ENCODE peak calls at places on chromosomes 3 and 15, in five cellular contexts. G is HCT116, Q is SK-N-SH, S is K562, D is A549. U is an unnamed sample. For H3K4me1, the result is how much of the 10 kb centered on the place peaks cover.

GRCh38 chr3:74850381-74850780 is 235.9 kb upstream of the CNTN3 start:
- DNase-seq in D (no peak), G (no peak), S (no peak), Q (no peak), U (no peak)

GRCh38 chr3:100041328-100041749 is 73.0 kb downstream of the FILIP1L start:
- DNase-seq in D (peak), G (peak), S (no peak), Q (no peak), U (peak)

GRCh38 chr3:42936157-42936981 is 30.4 kb downstream of the ZNF662 start:
- DNase-seq in Q (no peak), S (no peak), D (no peak), G (no peak), U (no peak)

GRCh38 chr15:44298878-44299277 is 10.4 kb downstream of the GOLM2 start:
- DNase-seq in S (peak), G (peak), D (peak), Q (peak), U (no peak)

GRCh38 chr3:14481018-14481645 is 59.0 kb downstream of the GRIP2 start:
- DNase-seq in G (no peak), S (no peak), D (no peak), Q (no peak), U (no peak)

GRCh38 chr3:181009225-181009624 is 19.7 kb upstream of the DNAJC19 start:
- DNase-seq in Q (no peak), D (no peak), G (no peak), S (no peak), U (no peak)

GRCh38 chr3:138265745-138266144 is 63.9 kb downstream of the NME9 start:
- DNase-seq in G (no peak), S (no peak), Q (no peak), D (no peak), U (no peak)

GRCh38 chr3:164460851-164461250 is 617.4 kb downstream of the SI start:
- DNase-seq in G (no peak), S (no peak), D (no peak), Q (no peak), U (no peak)

GRCh38 chr15:56261854-56262509 is 18.3 kb upstream of the RFX7 start:
- DNase-seq in S (no peak), Q (no peak), G (no peak), D (peak), U (no peak)

DNA sequence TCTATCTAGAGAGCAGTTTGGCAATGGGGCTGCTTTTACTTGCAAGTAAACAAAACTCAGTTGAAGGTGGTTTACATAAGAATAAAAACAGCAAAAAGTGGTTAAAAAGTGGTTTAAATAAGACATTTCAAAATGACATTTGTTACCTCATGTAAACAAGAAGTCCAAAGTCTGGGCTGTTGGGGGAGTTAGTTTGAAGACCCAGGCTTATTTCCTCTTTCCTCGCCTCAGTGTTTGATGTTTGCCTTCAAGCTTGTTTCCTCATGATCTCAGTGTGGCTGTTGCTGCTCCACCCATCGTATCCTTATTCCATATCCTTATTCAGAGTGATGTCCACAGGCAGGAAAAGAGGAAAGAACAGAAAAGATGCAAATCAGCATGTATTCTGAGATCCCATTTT is 15.2 kb downstream of the CGNL1 start:
- DNase-seq in S (no peak), G (no peak), Q (no peak), D (no peak), U (no peak)
- H3K4me1 ChIP-seq in S (under half), G (under half), Q (under half), D (under half), U (under half)

GRCh38 chr3:152183473-152183872 is 85.3 kb upstream of the MBNL1 start:
- DNase-seq in Q (peak), G (peak), D (peak), S (peak), U (no peak)
- TF ChIP-seq REST in Q (no peak), G (no peak), D (no peak), S (no peak), U (no peak)

GRCh38 chr3:55823001-55823400 is 335.9 kb upstream of the WNT5A start:
- DNase-seq in S (no peak), G (no peak), D (no peak), Q (no peak), U (no peak)

GRCh38 chr3:55817177-55817576 is 330.1 kb upstream of the WNT5A start:
- DNase-seq in D (no peak), Q (no peak), G (no peak), S (no peak), U (no peak)

GRCh38 chr3:55819005-55819404 is 331.9 kb upstream of the WNT5A start:
- DNase-seq in S (no peak), G (no peak), D (no peak), Q (no peak), U (no peak)

GRCh38 chr3:55815262-55815661 is 328.2 kb upstream of the WNT5A start:
- DNase-seq in D (no peak), G (no peak), Q (no peak), S (no peak), U (no peak)

DNA sequence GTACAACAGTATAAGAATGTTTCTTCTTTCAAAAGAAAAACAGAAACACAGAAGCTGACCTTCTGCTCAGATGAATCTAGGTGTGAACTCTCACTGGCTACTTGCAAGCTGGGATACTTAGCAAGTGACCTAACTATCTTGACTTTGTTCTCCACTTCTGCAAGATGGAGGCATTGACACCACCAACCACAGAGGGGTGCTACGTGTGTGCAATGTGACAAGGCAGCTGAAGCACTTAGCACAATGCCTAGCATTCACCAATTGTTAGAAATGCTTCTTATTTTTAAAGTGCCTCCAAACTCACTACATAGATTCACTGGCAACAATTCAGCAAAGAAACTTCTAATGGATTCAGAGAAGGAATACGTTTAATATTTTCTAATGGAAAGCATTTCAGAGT is 331.4 kb upstream of the WNT5A start:
- DNase-seq in S (no peak), D (no peak), Q (no peak), G (no peak), U (no peak)
- H3K4me3 ChIP-seq in S (no peak), D (no peak), Q (no peak), G (no peak), U (no peak)

GRCh38 chr15:67120839-67121540 is 55.6 kb downstream of the SMAD3 start:
- DNase-seq in D (peak), G (no peak), S (peak), Q (peak), U (no peak)
- H3K4me1 ChIP-seq in D (half or more), G (half or more), S (half or more), Q (under half), U (half or more)

GRCh38 chr3:87563712-87564111 is 287.3 kb upstream of the POU1F1 start:
- DNase-seq in S (no peak), Q (no peak), G (no peak), D (peak), U (no peak)

GRCh38 chr3:87553058-87553457 is 276.7 kb upstream of the POU1F1 start:
- DNase-seq in Q (no peak), G (no peak), D (no peak), S (no peak), U (no peak)

GRCh38 chr3:87564438-87564837 is 288.1 kb upstream of the POU1F1 start:
- DNase-seq in G (no peak), S (no peak), D (no peak), Q (no peak), U (no peak)

GRCh38 chr3:87558482-87558881 is 282.1 kb upstream of the POU1F1 start:
- DNase-seq in D (no peak), S (no peak), Q (no peak), G (no peak), U (no peak)
- TF ChIP-seq REST in D (no peak), S (no peak), Q (no peak), G (no peak), U (no peak)

DNA sequence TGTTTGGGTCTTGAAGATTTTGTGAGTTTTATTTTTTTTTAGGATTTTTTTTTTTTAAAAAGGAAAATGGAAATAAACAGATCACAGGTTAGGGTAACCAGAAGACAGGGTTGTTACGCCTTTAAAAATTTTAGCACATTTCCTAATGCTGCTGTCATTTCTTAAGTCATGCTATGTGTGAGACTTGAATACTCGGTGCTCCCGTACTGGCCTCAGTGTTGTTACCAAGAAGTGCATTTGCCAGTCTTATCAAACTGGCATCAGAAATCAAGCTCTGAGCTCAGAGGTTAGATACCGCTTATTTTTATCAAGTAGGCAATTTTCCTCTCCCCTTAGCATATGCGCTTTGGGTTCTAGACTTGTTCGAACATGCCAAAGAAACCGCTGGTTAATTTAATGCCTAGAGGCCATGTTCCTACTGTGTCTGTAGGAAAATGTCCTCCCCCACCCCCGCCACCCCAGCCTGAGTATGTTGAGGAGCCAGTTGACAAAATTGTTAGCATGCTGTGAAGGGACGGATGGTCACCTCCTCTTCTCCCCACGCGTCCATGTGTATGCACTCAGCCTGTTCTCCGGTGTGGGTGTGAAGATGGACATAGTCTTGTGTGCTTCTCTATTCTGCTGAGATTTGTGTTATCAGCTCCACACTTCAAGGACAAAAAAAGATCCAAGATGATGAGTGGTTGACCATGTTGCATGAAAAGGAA is 88.9 kb downstream of the ITPR1 start:
- DNase-seq in Q (no peak), D (no peak), S (no peak), G (no peak), U (no peak)
- H3K4me3 ChIP-seq in Q (no peak), D (no peak), S (no peak), G (no peak), U (no peak)

GRCh38 chr3:72820405-72820804 is 27.8 kb downstream of the SHQ1 start:
- DNase-seq in Q (no peak), G (no peak), D (no peak), S (no peak), U (no peak)
- H3K4me1 ChIP-seq in Q (under half), G (under half), D (under half), S (under half), U (under half)

GRCh38 chr3:127546970-127547733 is 43.4 kb downstream of the TPRA1 start:
- DNase-seq in G (no peak), Q (peak), S (no peak), D (no peak), U (no peak)

GRCh38 chr3:127546517-127546916 is 44.0 kb downstream of the TPRA1 start:
- DNase-seq in S (no peak), Q (no peak), G (no peak), D (no peak), U (no peak)

GRCh38 chr3:127549826-127550487 is 40.6 kb downstream of the TPRA1 start:
- DNase-seq in S (no peak), G (no peak), Q (no peak), D (peak), U (no peak)

GRCh38 chr3:127545711-127546457 is 44.6 kb downstream of the TPRA1 start:
- DNase-seq in Q (no peak), S (no peak), D (no peak), G (no peak), U (no peak)

GRCh38 chr3:127547761-127548605 is 42.5 kb downstream of the TPRA1 start:
- DNase-seq in S (peak), G (peak), D (peak), Q (peak), U (peak)
- TF ChIP-seq REST in S (no peak), G (no peak), D (no peak), Q (no peak), U (no peak)

DNA sequence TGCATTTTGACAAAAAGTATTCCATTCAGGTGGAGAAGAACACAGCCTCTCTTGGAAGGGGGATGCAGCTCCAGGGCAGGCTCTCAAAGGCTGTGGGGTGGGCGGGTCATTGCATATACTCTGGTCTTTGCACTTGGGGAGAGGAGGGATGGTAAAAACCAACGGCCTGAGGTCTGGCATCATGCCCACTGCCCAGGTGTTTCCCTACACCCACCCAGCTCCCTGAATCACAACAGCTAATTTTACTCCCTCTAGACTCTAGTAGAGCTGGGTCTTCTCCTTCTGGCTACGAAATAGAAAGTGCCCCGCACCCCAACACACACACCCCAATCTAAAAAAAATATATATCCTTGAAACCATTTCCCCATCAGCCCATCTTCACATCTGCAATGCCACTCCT is 1.0 kb downstream of the MYLK start:
- DNase-seq in D (no peak), Q (no peak), S (no peak), G (no peak), U (no peak)
- H3K4me3 ChIP-seq in D (peak), Q (peak), S (no peak), G (no peak), U (peak)